ENCODE peak calls at places on chromosomes 7 and 10, in four cellular contexts. Z, M, Y and A are unnamed samples.

GRCh38 chr10:95277201-95277570 is 13.6 kb downstream of the PDLIM1 start:
- DNase-seq in Y (no peak), M (no peak), Z (no peak), A (no peak)

GRCh38 chr7:159127691-159128642 is 16.7 kb downstream of the VIPR2 start:
- DNase-seq in Z (no peak), Y (no peak), M (no peak), A (no peak)

GRCh38 chr10:47364911-47365310 is 16.7 kb downstream of the RBP3 start:
- DNase-seq in Y (no peak), M (no peak), Z (no peak), A (no peak)

GRCh38 chr7:96085953-96086352 is 235.9 kb downstream of the SLC25A13 start:
- DNase-seq in Z (no peak), M (no peak), Y (no peak), A (no peak)

GRCh38 chr10:61110188-61110844 is 166.3 kb upstream of the RHOBTB1 start:
- DNase-seq in Y (no peak), Z (no peak), M (no peak), A (no peak)

GRCh38 chr7:155702616-155703015 is 58.2 kb downstream of the RBM33 start:
- DNase-seq in Y (peak; percentile 40), M (peak; percentile 70), Z (no peak), A (no peak)

GRCh38 chr7:22480523-22481075 is 19.4 kb downstream of the STEAP1B start:
- DNase-seq in Y (no peak), M (no peak), Z (no peak), A (no peak)

GRCh38 chr10:78211476-78212110 is 177.9 kb downstream of the RPS24 start:
- DNase-seq in M (no peak), Z (peak; percentile 14), Y (peak; percentile 81), A (peak; percentile 21)

GRCh38 chr7:74001150-74001494 is 26.9 kb upstream of the ELN start:
- DNase-seq in M (no peak), Z (no peak), Y (no peak), A (no peak)

GRCh38 chr7:39560398-39560797 is 5.8 kb upstream of the YAE1 start:
- DNase-seq in Z (no peak), M (no peak), Y (no peak), A (no peak)

GRCh38 chr10:22338260-22338894 is 6.9 kb upstream of the SPAG6 start:
- DNase-seq in Y (no peak), Z (no peak), M (no peak), A (no peak)

GRCh38 chr10:71280825-71281224 is 38.2 kb upstream of the SLC29A3 start:
- DNase-seq in Z (no peak), Y (no peak), M (no peak), A (no peak)

GRCh38 chr10:454860-455259 is 234.6 kb downstream of the DIP2C start:
- DNase-seq in Y (peak; percentile 93), M (peak; percentile 80), Z (no peak), A (peak; percentile 22)

GRCh38 chr10:74380780-74381179 is 229.8 kb downstream of the ADK start:
- DNase-seq in M (no peak), Z (no peak), Y (no peak), A (no peak)

GRCh38 chr10:21495002-21495685 is 30.3 kb downstream of the SKIDA1 start:
- DNase-seq in Y (no peak), Z (no peak), M (peak; percentile 6), A (no peak)

GRCh38 chr7:128701062-128701785 is 29.1 kb downstream of the GARIN1A start:
- DNase-seq in M (no peak), Y (no peak), Z (no peak), A (no peak)

GRCh38 chr10:62666264-62666663 is 138.3 kb upstream of the ADO start:
- DNase-seq in Z (no peak), M (no peak), Y (no peak), A (no peak)

GRCh38 chr10:82942572-82943091 is 1067.6 kb downstream of the NRG3 start:
- DNase-seq in Y (peak; percentile 38), Z (no peak), M (no peak), A (no peak)

GRCh38 chr7:44398506-44398905 is 73.1 kb upstream of the CAMK2B start:
- DNase-seq in Y (peak; percentile 95), Z (peak; percentile 12), M (no peak), A (no peak)